ENCODE peak calls at places on chromosomes 16 and 17, in ten cellular contexts. One of them, this sample, is unnamed. For H3K4me1, the result is how much of the 10 kb centered on the place peaks cover.

GRCh38 chr17:82267575-82268379 is 5.7 kb downstream of the CSNK1D start:
- DNase-seq in heart right ventricle: peak
- DNase-seq in osteoblast: peak
- DNase-seq in Peyer's patch: peak
- DNase-seq in right lobe of liver: peak
- DNase-seq in cardiac muscle cell: peak
- DNase-seq in HCT116: no peak
- DNase-seq in H9: no peak
- DNase-seq in body of pancreas: peak
- DNase-seq in pancreas: peak
- DNase-seq in this sample: peak

GRCh38 chr16:68396481-68396880 is 51.8 kb downstream of the SMPD3 start:
- DNase-seq in heart right ventricle: no peak
- DNase-seq in osteoblast: no peak
- DNase-seq in Peyer's patch: peak
- DNase-seq in right lobe of liver: peak
- DNase-seq in cardiac muscle cell: peak
- DNase-seq in HCT116: peak
- DNase-seq in H9: no peak
- DNase-seq in body of pancreas: peak
- DNase-seq in pancreas: peak
- DNase-seq in this sample: no peak

GRCh38 chr16:23903001-23903414 is 67.2 kb downstream of the PRKCB start:
- DNase-seq in heart right ventricle: no peak
- DNase-seq in osteoblast: no peak
- DNase-seq in Peyer's patch: no peak
- DNase-seq in right lobe of liver: no peak
- DNase-seq in cardiac muscle cell: no peak
- DNase-seq in HCT116: no peak
- DNase-seq in H9: no peak
- DNase-seq in body of pancreas: no peak
- DNase-seq in pancreas: no peak
- DNase-seq in this sample: no peak

GRCh38 chr17:82330322-82331239 is 3.0 kb downstream of the SECTM1 start:
- DNase-seq in heart right ventricle: no peak
- DNase-seq in osteoblast: peak
- DNase-seq in Peyer's patch: peak
- DNase-seq in right lobe of liver: peak
- DNase-seq in cardiac muscle cell: peak
- DNase-seq in HCT116: no peak
- DNase-seq in H9: no peak
- DNase-seq in body of pancreas: no peak
- DNase-seq in pancreas: no peak
- DNase-seq in this sample: peak

GRCh38 chr16:88541831-88542230 is 28.4 kb upstream of the ZC3H18 start:
- DNase-seq in heart right ventricle: no peak
- DNase-seq in osteoblast: peak
- DNase-seq in Peyer's patch: no peak
- DNase-seq in right lobe of liver: no peak
- DNase-seq in cardiac muscle cell: no peak
- DNase-seq in HCT116: no peak
- DNase-seq in H9: no peak
- DNase-seq in body of pancreas: no peak
- DNase-seq in pancreas: no peak
- DNase-seq in this sample: no peak

GRCh38 chr16:30786115-30786935 is 680 bp downstream of the ZNF629 start:
- DNase-seq in heart right ventricle: no peak
- DNase-seq in osteoblast: peak
- DNase-seq in Peyer's patch: no peak
- DNase-seq in right lobe of liver: peak
- DNase-seq in cardiac muscle cell: peak
- DNase-seq in HCT116: no peak
- DNase-seq in H9: no peak
- DNase-seq in body of pancreas: peak
- DNase-seq in pancreas: no peak
- DNase-seq in this sample: peak

GRCh38 chr16:785563-786535 is 2.3 kb downstream of the RPUSD1 start:
- DNase-seq in heart right ventricle: peak
- DNase-seq in osteoblast: peak
- DNase-seq in Peyer's patch: peak
- DNase-seq in right lobe of liver: peak
- DNase-seq in cardiac muscle cell: peak
- DNase-seq in HCT116: no peak
- DNase-seq in H9: peak
- DNase-seq in body of pancreas: peak
- DNase-seq in pancreas: peak
- DNase-seq in this sample: peak

GRCh38 chr16:11526921-11527320 is 59.8 kb downstream of the LITAF start:
- DNase-seq in heart right ventricle: no peak
- DNase-seq in osteoblast: no peak
- DNase-seq in Peyer's patch: no peak
- DNase-seq in right lobe of liver: no peak
- DNase-seq in cardiac muscle cell: no peak
- DNase-seq in HCT116: no peak
- DNase-seq in H9: peak
- DNase-seq in body of pancreas: no peak
- DNase-seq in pancreas: no peak
- DNase-seq in this sample: no peak

GRCh38 chr17:29883497-29883896 is 46.5 kb downstream of the SSH2 start:
- DNase-seq in heart right ventricle: no peak
- DNase-seq in osteoblast: no peak
- DNase-seq in Peyer's patch: no peak
- DNase-seq in right lobe of liver: no peak
- DNase-seq in cardiac muscle cell: no peak
- DNase-seq in HCT116: no peak
- DNase-seq in H9: no peak
- DNase-seq in body of pancreas: no peak
- DNase-seq in pancreas: no peak
- DNase-seq in this sample: no peak

GRCh38 chr17:45702666-45703266 is 81.4 kb upstream of the CRHR1 start:
- DNase-seq in heart right ventricle: no peak
- DNase-seq in osteoblast: no peak
- DNase-seq in Peyer's patch: no peak
- DNase-seq in right lobe of liver: no peak
- DNase-seq in cardiac muscle cell: peak
- DNase-seq in HCT116: no peak
- DNase-seq in H9: no peak
- DNase-seq in body of pancreas: no peak
- DNase-seq in pancreas: no peak
- DNase-seq in this sample: no peak

GRCh38 chr17:7260601-7261376 is 1.5 kb downstream of the CLDN7 start:
- DNase-seq in heart right ventricle: no peak
- DNase-seq in osteoblast: peak
- DNase-seq in Peyer's patch: peak
- DNase-seq in right lobe of liver: peak
- DNase-seq in cardiac muscle cell: no peak
- DNase-seq in HCT116: no peak
- DNase-seq in H9: peak
- DNase-seq in body of pancreas: peak
- DNase-seq in pancreas: peak
- DNase-seq in this sample: peak

DNA sequence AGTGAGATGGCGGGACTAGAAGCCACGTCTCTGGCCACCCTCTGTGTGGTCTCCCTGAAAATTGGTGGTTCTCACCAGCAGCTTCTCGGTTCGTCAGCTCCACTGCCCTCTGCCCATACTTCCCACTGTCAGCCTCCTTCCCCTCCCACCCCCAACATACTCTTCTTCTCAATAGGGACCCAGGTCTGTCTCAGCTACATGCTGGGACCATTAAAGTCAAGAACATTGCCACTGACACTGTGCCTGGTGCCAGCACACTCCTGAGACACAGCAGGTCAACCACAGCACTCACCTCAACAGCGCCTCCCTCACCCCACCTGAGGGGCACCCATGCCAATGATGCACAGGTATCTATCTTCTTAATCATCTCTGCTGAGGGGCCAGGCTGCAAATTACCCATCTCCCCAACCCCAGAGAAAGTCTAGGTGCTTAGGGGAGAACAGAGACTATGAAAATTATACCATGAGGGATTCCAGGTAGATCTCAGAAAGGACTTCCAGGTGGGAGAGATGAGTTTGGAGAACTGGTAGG is 1.3 kb downstream of the PLXDC1 start:
- DNase-seq in heart right ventricle: no peak
- DNase-seq in osteoblast: no peak
- DNase-seq in Peyer's patch: no peak
- DNase-seq in right lobe of liver: no peak
- DNase-seq in cardiac muscle cell: no peak
- DNase-seq in HCT116: no peak
- DNase-seq in H9: no peak
- DNase-seq in body of pancreas: no peak
- DNase-seq in pancreas: no peak
- DNase-seq in this sample: no peak
- TF ChIP-seq CTCF in heart right ventricle: no peak
- TF ChIP-seq CTCF in osteoblast: no peak
- TF ChIP-seq CTCF in Peyer's patch: no peak
- TF ChIP-seq CTCF in right lobe of liver: no peak
- TF ChIP-seq CTCF in cardiac muscle cell: no peak
- TF ChIP-seq CTCF in HCT116: no peak
- TF ChIP-seq CTCF in H9: no peak
- TF ChIP-seq CTCF in body of pancreas: no peak
- TF ChIP-seq CTCF in pancreas: no peak
- TF ChIP-seq CTCF in this sample: no peak

DNA sequence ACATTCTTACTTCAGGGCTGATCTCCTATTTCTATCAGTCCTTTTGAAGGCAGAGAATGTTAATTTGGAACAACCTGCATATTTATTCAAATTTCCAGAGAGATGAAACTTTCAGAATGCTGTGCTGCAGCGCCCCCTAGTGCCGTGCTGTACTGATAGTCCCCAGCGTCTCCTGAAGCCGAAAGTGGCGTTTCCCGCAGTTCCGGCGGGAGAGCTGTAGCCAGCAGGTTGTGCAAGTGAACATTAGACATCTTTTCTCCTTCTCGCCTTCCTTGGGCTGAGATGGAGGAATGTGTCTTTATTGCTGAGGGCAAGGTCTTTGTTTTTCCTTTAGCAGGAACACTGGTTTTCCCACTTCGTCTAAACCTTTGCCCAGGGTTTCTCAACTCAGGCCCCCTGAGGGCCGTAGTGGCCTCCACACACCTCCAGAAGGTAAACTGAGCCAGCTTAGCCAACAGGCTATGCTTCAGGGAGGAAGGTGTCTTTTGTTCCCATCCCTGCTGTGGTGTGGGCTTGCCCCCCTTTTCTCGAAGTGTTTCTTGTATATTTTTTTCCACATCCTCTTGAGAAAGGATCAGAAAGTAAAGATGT is 26.4 kb downstream of the USP10 start:
- DNase-seq in heart right ventricle: peak
- DNase-seq in osteoblast: peak
- DNase-seq in Peyer's patch: peak
- DNase-seq in right lobe of liver: peak
- DNase-seq in cardiac muscle cell: peak
- DNase-seq in HCT116: peak
- DNase-seq in H9: peak
- DNase-seq in body of pancreas: peak
- DNase-seq in pancreas: peak
- DNase-seq in this sample: peak
- H3K4me1 ChIP-seq in heart right ventricle: half or more
- H3K4me1 ChIP-seq in osteoblast: under half
- H3K4me1 ChIP-seq in Peyer's patch: half or more
- H3K4me1 ChIP-seq in right lobe of liver: under half
- H3K4me1 ChIP-seq in cardiac muscle cell: under half
- H3K4me1 ChIP-seq in HCT116: half or more
- H3K4me1 ChIP-seq in H9: under half
- H3K4me1 ChIP-seq in body of pancreas: under half
- H3K4me1 ChIP-seq in pancreas: under half
- H3K4me1 ChIP-seq in this sample: under half

DNA sequence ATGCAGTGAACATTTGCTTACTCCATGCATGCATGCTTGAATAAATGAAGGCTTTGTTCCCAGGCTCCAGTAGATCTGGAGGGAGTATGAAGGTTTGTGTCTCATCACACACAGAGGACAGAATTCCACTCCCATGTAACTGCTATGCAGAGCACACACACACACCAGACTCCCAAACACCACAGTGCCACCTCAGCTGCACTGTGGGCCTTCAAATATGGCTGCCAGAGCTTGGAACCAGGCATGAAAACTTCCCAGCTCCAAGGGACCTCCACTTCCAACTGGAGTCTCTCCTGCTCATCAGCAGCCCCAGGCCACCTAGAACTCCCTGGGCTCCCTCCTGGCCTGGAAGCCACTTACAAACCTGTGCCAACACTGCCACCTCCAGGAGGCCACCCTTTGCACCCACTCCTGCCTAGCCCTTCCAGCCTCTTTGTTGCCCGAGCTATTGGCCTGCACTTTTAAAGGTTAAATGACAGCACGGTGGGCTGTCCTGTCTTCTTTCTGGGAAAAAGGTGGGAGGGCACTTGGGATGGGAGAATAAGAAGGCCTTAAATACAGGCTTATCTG is 151.2 kb downstream of the ZNF423 start:
- DNase-seq in heart right ventricle: no peak
- DNase-seq in osteoblast: peak
- DNase-seq in Peyer's patch: no peak
- DNase-seq in right lobe of liver: no peak
- DNase-seq in cardiac muscle cell: no peak
- DNase-seq in HCT116: no peak
- DNase-seq in H9: peak
- DNase-seq in body of pancreas: no peak
- DNase-seq in pancreas: no peak
- DNase-seq in this sample: no peak
- TF ChIP-seq CTCF in heart right ventricle: no peak
- TF ChIP-seq CTCF in osteoblast: peak
- TF ChIP-seq CTCF in Peyer's patch: no peak
- TF ChIP-seq CTCF in right lobe of liver: no peak
- TF ChIP-seq CTCF in cardiac muscle cell: no peak
- TF ChIP-seq CTCF in HCT116: peak
- TF ChIP-seq CTCF in H9: peak
- TF ChIP-seq CTCF in body of pancreas: no peak
- TF ChIP-seq CTCF in pancreas: no peak
- TF ChIP-seq CTCF in this sample: no peak

DNA sequence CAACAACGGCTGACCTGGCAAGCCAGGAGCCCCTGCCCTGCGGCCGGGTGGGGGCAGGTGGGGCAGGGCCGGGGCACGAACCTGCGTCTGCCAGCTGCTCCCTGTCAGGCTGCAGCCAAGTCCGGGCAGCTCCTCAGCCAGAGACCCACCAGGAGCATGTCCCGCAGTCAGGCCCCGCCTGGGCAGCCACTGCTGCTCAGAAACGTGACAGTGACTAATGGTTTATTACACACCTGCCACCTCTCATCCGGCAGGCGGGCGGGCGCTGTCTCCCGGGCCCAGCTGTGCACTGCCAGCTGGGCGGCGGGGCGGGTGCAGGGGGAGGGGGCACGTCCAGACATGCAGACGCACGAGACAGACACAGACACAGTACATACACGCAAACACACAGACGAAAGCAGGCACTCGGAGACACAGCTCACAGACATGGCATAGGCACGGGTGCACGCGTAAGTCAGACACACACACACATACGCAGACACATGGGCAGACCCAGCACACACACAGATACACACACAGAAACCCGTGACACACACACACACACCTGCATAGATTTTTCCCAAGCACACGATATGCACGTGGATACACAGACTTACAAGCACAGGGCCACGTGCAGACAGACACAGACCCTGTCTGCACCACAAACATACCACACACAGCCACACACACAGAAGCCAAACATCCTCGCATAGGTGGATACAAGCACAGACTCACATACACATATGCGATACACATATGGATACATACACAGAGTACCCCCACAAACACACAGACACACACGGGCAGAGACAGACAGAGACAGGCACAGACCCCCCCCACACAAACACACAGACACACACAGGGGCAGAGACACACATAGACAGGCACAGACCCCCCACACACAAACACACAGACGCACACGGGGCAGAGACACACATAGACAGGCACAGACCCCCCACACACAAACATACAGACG is 248.3 kb upstream of the CIBAR2 start:
- DNase-seq in heart right ventricle: no peak
- DNase-seq in osteoblast: no peak
- DNase-seq in Peyer's patch: peak
- DNase-seq in right lobe of liver: peak
- DNase-seq in cardiac muscle cell: no peak
- DNase-seq in HCT116: no peak
- DNase-seq in H9: no peak
- DNase-seq in body of pancreas: peak
- DNase-seq in pancreas: peak
- DNase-seq in this sample: peak
- H3K4me1 ChIP-seq in heart right ventricle: under half
- H3K4me1 ChIP-seq in osteoblast: under half
- H3K4me1 ChIP-seq in Peyer's patch: under half
- H3K4me1 ChIP-seq in right lobe of liver: under half
- H3K4me1 ChIP-seq in cardiac muscle cell: under half
- H3K4me1 ChIP-seq in HCT116: under half
- H3K4me1 ChIP-seq in H9: under half
- H3K4me1 ChIP-seq in body of pancreas: under half
- H3K4me1 ChIP-seq in pancreas: under half
- H3K4me1 ChIP-seq in this sample: under half